ENCODE peak calls at places on chromosome 16, in six cellular contexts. E, Z, D, I, Y and R are unnamed samples.

GRCh38 chr16:68083861-68084503 is 1.2 kb upstream of the NFATC3 start:
- DNase-seq in Z (no peak), D (no peak), I (peak; percentile 92), E (no peak), Y (no peak), R (no peak)

GRCh38 chr16:22314661-22315626 is 17.7 kb downstream of the POLR3E start:
- DNase-seq in Y (no peak), Z (peak; percentile 74), E (no peak), I (peak; percentile 21), D (no peak), R (no peak)

GRCh38 chr16:50497592-50497991 is 50.6 kb upstream of the NKD1 start:
- DNase-seq in I (no peak), Z (no peak), E (no peak), D (no peak), Y (no peak), R (peak; percentile 6)

GRCh38 chr16:20976568-20976967 is 76.0 kb downstream of the LYRM1 start:
- DNase-seq in E (no peak), D (no peak), Z (no peak), I (no peak), Y (no peak), R (no peak)

GRCh38 chr16:58409316-58409973 is 17.2 kb downstream of the GINS3 start:
- DNase-seq in Z (peak; percentile 19), I (no peak), D (no peak), E (no peak), Y (no peak), R (no peak)

GRCh38 chr16:66616169-66616568 is 11.7 kb downstream of the CMTM3 start:
- DNase-seq in Y (no peak), Z (no peak), D (no peak), I (no peak), E (no peak), R (no peak)

GRCh38 chr16:11517926-11518325 is 68.8 kb downstream of the LITAF start:
- DNase-seq in D (no peak), Y (no peak), E (no peak), I (no peak), Z (no peak), R (no peak)

GRCh38 chr16:17076818-17077498 is 393.8 kb downstream of the XYLT1 start:
- DNase-seq in Z (no peak), Y (no peak), E (no peak), I (no peak), D (no peak), R (no peak)

GRCh38 chr16:54077412-54077821 is 209.2 kb downstream of the IRX3 start:
- DNase-seq in Z (peak; percentile 78), Y (no peak), E (no peak), I (no peak), D (no peak), R (peak; percentile 2)

GRCh38 chr16:12229759-12230594 is 253.4 kb downstream of the SNX29 start:
- DNase-seq in Y (no peak), E (no peak), D (no peak), I (no peak), Z (no peak), R (no peak)

GRCh38 chr16:70476272-70477020 is 22.1 kb downstream of the FCSK start:
- DNase-seq in Z (peak; percentile 92), E (peak; percentile 72), I (no peak), Y (peak; percentile 31), D (no peak), R (peak; percentile 77)

DNA sequence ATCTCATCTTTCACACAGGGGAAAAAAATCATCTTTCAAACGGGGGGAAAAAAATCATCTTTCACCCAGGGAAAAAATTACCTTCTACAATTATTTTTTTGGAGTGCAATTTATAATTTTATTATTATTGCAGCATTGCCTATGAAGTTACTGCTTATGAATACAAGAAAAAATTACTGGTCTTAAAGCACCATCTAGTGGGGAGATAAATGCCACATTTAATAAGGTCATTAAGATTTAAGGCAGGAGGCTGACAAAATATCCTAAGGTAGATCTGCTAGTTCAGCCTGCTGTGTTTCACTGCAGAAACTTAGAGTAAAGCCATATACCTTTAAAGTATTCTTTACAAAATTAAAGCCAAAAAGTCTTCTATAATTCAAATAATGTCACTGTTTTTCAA is 13.7 kb downstream of the SHCBP1 start:
- DNase-seq in I (no peak), Y (peak; percentile 30), Z (peak; percentile 26), D (no peak), E (no peak), R (no peak)
- TF ChIP-seq CTCF in I (peak; percentile 39), Y (peak; percentile 28), Z (peak; percentile 51), D (peak; percentile 37), E (no peak), R (no peak)

DNA sequence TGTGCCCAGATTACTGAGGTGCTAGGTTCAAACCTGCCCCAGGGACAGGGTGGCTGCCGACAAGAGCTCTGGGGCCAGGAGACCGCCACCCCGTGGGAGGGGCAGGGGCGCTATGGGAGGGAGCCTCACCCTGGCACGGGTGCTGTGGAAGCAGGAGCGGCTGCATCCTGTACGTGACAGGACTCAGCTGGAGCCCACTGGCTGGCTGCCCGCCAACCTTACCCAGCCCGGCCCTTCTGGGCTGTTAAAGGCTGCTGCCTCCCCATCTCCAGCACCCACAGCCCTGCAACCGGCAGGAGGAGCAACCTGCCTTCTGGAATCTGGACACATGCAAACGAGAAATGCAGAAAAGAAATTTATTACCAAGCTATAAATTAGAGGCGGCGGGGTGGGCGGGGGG is 11.2 kb downstream of the PAM16 start:
- DNase-seq in Y (no peak), I (peak; percentile 80), D (no peak), Z (no peak), E (no peak), R (no peak)
- TF ChIP-seq CTCF in Y (no peak), I (no peak), D (no peak), Z (no peak), E (no peak), R (no peak)

GRCh38 chr16:75102595-75102994 is 14.0 kb downstream of the LDHD start:
- DNase-seq in Y (no peak), D (no peak), E (no peak), Z (no peak), I (peak; percentile 58), R (no peak)
- TF ChIP-seq CTCF in Y (no peak), D (no peak), E (no peak), Z (no peak), I (no peak), R (no peak)

DNA sequence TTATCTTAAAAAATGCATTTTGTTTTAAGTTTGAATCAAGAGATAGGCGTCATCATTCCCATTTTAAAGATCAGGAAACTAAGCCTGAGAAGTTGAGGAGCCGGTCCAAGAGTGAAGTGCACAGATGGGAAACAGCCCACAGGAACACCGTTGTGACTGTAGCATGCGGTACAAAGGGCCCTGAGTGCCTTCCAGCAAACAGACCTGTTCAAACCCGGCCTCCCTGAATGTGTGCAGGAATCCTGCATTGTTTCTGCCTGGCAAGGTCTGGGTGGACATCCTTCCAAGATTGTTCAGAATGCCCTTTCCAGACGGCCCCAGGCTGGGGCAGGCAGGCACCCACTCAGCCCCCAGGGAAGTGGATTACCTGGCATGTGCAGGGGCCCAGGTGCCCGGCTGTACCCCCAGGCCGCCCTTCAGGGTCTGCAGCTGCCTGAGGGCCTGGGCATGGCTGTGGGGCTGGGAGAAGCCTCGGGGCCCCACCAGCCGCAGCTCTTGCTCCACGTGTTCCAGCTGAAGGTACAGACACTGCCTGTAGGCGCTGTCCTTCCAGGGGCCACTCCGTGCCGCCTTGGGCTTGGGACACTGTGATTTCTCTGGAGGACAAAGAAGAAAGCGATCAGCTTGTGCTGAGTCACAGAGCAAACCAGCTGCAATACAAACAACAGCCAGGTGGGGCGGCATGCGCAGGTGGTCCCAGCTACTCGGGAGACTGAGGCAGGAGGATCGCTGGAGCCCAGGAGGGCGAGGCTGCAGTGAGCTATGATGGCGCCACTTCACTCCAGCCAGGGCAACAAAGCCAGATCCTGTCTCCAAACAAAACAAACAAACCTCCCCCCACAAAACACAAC is 45.0 kb upstream of the GCSH start:
- DNase-seq in E (peak; percentile 60), D (no peak), I (no peak), Y (no peak), Z (no peak), R (peak; percentile 35)
- TF ChIP-seq CTCF in E (peak; percentile 53), D (peak; percentile 35), I (no peak), Y (peak; percentile 6), Z (no peak), R (peak; percentile 40)

GRCh38 chr16:88440686-88441405 is 12.2 kb upstream of the ZFPM1 start:
- DNase-seq in Y (no peak), D (no peak), E (no peak), I (no peak), Z (no peak), R (no peak)

GRCh38 chr16:88442811-88443576 is 10.1 kb upstream of the ZFPM1 start:
- DNase-seq in Z (peak; percentile 86), E (peak; percentile 96), I (peak; percentile 94), D (peak; percentile 89), Y (peak; percentile 50), R (peak; percentile 83)

GRCh38 chr16:88440111-88440510 is 13.0 kb upstream of the ZFPM1 start:
- DNase-seq in Y (no peak), Z (no peak), E (no peak), D (no peak), I (no peak), R (no peak)

GRCh38 chr16:88442435-88442810 is 10.7 kb upstream of the ZFPM1 start:
- DNase-seq in E (no peak), Z (no peak), I (no peak), Y (no peak), D (no peak), R (no peak)

GRCh38 chr16:88441460-88441859 is 11.6 kb upstream of the ZFPM1 start:
- DNase-seq in I (no peak), E (no peak), D (no peak), Y (no peak), Z (no peak), R (no peak)
- TF ChIP-seq CTCF in I (no peak), E (no peak), D (no peak), Y (no peak), Z (no peak), R (no peak)

DNA sequence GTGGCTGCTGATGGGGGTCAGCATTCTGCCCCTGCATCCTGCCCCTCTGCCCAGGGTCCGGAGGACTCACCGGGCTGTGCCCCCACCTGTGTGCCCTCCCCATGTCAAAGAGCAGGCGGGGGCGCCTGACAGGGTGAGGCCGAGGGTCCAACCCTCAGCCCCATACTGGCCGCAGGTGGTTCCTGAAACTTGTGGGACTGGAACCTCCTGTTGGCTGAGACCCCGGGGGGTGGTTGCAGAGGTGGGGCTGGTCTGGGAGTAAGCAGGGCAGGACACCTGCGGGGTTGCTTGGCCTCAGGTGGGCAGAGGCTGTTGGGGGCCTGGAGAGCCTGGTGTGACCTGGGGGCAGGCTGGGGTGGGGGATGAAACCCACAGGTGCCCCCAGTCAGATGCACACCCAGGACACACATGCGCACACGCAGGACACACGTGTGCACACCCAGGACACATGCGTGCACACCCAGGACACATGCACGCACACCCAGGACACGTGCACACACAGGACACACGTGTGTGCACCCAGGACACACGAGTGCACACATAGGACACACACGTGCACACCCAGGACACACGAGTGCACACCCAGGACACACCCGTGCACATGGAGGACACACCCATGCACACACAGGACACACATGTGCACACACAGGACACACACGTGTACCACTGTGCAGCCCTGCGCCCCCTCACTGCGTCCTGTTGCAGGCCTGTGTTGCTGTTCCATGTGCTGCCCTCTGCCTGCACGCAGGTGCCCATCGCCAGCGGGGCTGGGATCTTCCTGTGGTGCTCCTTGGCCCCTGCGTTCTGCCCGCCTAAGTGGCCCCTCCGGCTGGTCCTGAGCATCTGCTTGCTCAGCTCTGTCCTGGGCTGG is 31.4 kb downstream of the SOX8 start:
- DNase-seq in I (no peak), D (no peak), E (no peak), Z (no peak), Y (no peak), R (no peak)
- TF ChIP-seq CTCF in I (no peak), D (no peak), E (no peak), Z (no peak), Y (no peak), R (no peak)

GRCh38 chr16:15460601-15461000 is 26.2 kb downstream of the BMERB1 start:
- DNase-seq in D (no peak), E (no peak), Z (no peak), I (no peak), Y (no peak), R (no peak)
- TF ChIP-seq CTCF in D (no peak), E (no peak), Z (no peak), I (no peak), Y (no peak), R (no peak)

GRCh38 chr16:27779719-27780161 is 229.8 kb downstream of the KATNIP start:
- DNase-seq in I (peak; percentile 58), Z (peak; percentile 56), E (no peak), D (peak; percentile 29), Y (no peak), R (no peak)
- TF ChIP-seq CTCF in I (no peak), Z (peak; percentile 30), E (no peak), D (peak; percentile 61), Y (no peak), R (no peak)